ENCODE peak calls at places on chromosomes 5 and 9, in four cellular contexts. Q, P, I and S are unnamed samples.

GRCh38 chr9:14271078-14271673 is 42.8 kb downstream of the NFIB start:
- DNase-seq in Q (peak), P (peak), I (peak), S (no peak)

GRCh38 chr9:117664419-117664818 is 39.8 kb upstream of the TLR4 start:
- DNase-seq in Q (no peak), P (no peak), I (no peak), S (no peak)

GRCh38 chr5:180139731-180140626 is 68.4 kb upstream of the RNF130 start:
- DNase-seq in Q (no peak), P (no peak), I (no peak), S (no peak)

GRCh38 chr5:135364416-135365262 is 34.4 kb downstream of the MACROH2A1 start:
- DNase-seq in Q (no peak), P (no peak), I (no peak), S (no peak)

GRCh38 chr5:135190345-135191083 is 156.5 kb upstream of the PITX1 start:
- DNase-seq in Q (no peak), P (peak), I (no peak), S (no peak)

GRCh38 chr9:128085852-128086409 is 17.9 kb downstream of the SLC25A25 start:
- DNase-seq in Q (no peak), P (no peak), I (no peak), S (no peak)

GRCh38 chr5:167361841-167362240 is 929.6 kb upstream of the WWC1 start:
- DNase-seq in Q (no peak), P (no peak), I (peak), S (no peak)

GRCh38 chr9:117739620-117740347 is 35.6 kb downstream of the TLR4 start:
- DNase-seq in Q (no peak), P (no peak), I (no peak), S (no peak)

GRCh38 chr5:172444626-172445365 is 9.5 kb downstream of the SH3PXD2B start:
- DNase-seq in Q (no peak), P (no peak), I (no peak), S (no peak)

GRCh38 chr5:176568657-176569056 is 19.5 kb downstream of the CDHR2 start:
- DNase-seq in Q (no peak), P (no peak), I (no peak), S (no peak)

GRCh38 chr5:68287631-68287975 is 72.0 kb downstream of the PIK3R1 start:
- DNase-seq in Q (no peak), P (no peak), I (no peak), S (no peak)

GRCh38 chr5:138033916-138034315 is 1.0 kb upstream of the FAM13B start:
- DNase-seq in Q (peak), P (no peak), I (peak), S (no peak)

GRCh38 chr5:174045470-174046025 is at the start of gene NSG2:
- DNase-seq in Q (peak), P (peak), I (peak), S (peak)

GRCh38 chr5:149151717-149152116 is 10.4 kb downstream of the ABLIM3 start:
- DNase-seq in Q (no peak), P (no peak), I (peak), S (no peak)

GRCh38 chr9:126546036-126546435 is 67.7 kb upstream of the LMX1B start:
- DNase-seq in Q (no peak), P (no peak), I (no peak), S (no peak)

GRCh38 chr5:2188137-2188536 is 305.4 kb upstream of the IRX4 start:
- DNase-seq in Q (no peak), P (no peak), I (no peak), S (no peak)

GRCh38 chr5:14574891-14575496 is 6.6 kb upstream of the OTULINL start:
- DNase-seq in Q (no peak), P (no peak), I (peak), S (no peak)

GRCh38 chr5:131224387-131225191 is 39.3 kb upstream of the CDC42SE2 start:
- DNase-seq in Q (no peak), P (no peak), I (no peak), S (no peak)

GRCh38 chr9:8718121-8718725 is 918.6 kb upstream of the DMAC1 start:
- DNase-seq in Q (peak), P (no peak), I (peak), S (peak)

GRCh38 chr5:40679998-40680681 is 425 bp downstream of the PTGER4 start:
- DNase-seq in Q (no peak), P (no peak), I (no peak), S (no peak)

GRCh38 chr5:40682431-40683017 is 2.8 kb downstream of the PTGER4 start:
- DNase-seq in Q (peak), P (no peak), I (peak), S (no peak)

GRCh38 chr5:40681351-40682311 is 1.9 kb downstream of the PTGER4 start:
- DNase-seq in Q (peak), P (no peak), I (peak), S (no peak)

GRCh38 chr5:40679071-40679997 is at the start of gene PTGER4:
- DNase-seq in Q (peak), P (peak), I (peak), S (no peak)

DNA sequence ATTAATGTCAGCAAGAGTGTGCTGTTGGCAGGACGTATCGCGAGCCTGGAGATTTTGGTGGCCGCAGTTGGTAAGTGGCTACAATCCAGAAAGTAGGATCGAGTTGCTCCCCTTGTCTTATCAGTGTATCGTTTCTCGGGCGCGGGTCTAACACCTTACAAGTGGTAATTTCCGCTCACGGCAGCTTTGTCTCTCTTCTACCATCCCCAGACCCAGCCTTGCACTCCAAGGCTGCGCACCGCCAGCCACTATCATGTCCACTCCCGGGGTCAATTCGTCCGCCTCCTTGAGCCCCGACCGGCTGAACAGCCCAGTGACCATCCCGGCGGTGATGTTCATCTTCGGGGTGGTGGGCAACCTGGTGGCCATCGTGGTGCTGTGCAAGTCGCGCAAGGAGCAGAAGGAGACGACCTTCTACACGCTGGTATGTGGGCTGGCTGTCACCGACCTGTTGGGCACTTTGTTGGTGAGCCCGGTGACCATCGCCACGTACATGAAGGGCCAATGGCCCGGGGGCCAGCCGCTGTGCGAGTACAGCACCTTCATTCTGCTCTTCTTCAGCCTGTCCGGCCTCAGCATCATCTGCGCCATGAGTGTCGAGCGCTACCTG is 1.1 kb downstream of the PTGER4 start:
- DNase-seq in Q (peak), P (no peak), I (no peak), S (no peak)
- TF ChIP-seq CTCF in Q (peak), P (no peak), I (no peak), S (peak)

DNA sequence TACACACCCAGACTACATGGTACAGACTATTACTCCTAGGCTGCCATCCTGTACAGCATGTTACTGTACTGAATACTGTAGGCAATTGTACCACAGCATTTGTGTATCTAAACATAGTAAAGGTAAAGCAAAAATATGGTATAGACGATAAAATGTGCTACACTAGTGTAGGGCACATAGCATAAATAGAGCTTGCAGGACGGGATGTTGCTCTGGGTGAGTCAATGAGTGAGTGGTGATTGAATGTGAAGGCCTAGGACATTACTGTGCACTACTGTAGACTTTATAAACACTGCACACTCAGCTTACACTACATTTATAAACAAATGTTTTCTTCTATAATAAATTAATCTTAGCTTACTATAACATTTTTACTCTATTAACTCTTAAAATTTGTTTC is 25.6 kb downstream of the ANKRD55 start:
- DNase-seq in Q (peak), P (no peak), I (peak), S (no peak)
- H3K4me3 ChIP-seq in Q (no peak), P (no peak), I (no peak), S (no peak)

GRCh38 chr9:77944556-77945261 is 86.9 kb downstream of the GNAQ start:
- DNase-seq in Q (no peak), P (no peak), I (no peak), S (no peak)
- TF ChIP-seq CTCF in Q (peak), P (no peak), I (no peak), S (no peak)

GRCh38 chr5:73215891-73216610 is 43.1 kb downstream of the TMEM174 start:
- DNase-seq in Q (peak), P (peak), I (peak), S (no peak)
- H3K4me3 ChIP-seq in Q (peak), P (peak), I (peak), S (peak)

GRCh38 chr5:119452373-119453044 is at the start of gene HSD17B4:
- DNase-seq in Q (peak), P (peak), I (peak), S (peak)

GRCh38 chr5:119452060-119452372 is 281 bp upstream of the HSD17B4 start:
- DNase-seq in Q (no peak), P (no peak), I (no peak), S (no peak)

GRCh38 chr5:119453045-119453383 is 717 bp downstream of the HSD17B4 start:
- DNase-seq in Q (peak), P (peak), I (peak), S (no peak)

GRCh38 chr5:119449882-119450281 is 2.4 kb upstream of the HSD17B4 start:
- DNase-seq in Q (no peak), P (no peak), I (no peak), S (no peak)

GRCh38 chr5:119451561-119451960 is 736 bp upstream of the HSD17B4 start:
- DNase-seq in Q (no peak), P (peak), I (no peak), S (no peak)
- TF ChIP-seq CTCF in Q (peak), P (peak), I (no peak), S (no peak)

GRCh38 chr9:95055851-95056551 is 261.5 kb downstream of the FANCC start:
- DNase-seq in Q (peak), P (no peak), I (peak), S (no peak)

GRCh38 chr9:95049761-95050160 is 267.7 kb downstream of the FANCC start:
- DNase-seq in Q (no peak), P (no peak), I (no peak), S (no peak)

GRCh38 chr9:95055337-95055850 is 262.1 kb downstream of the FANCC start:
- DNase-seq in Q (no peak), P (no peak), I (no peak), S (no peak)

GRCh38 chr9:95057121-95057520 is 260.4 kb downstream of the FANCC start:
- DNase-seq in Q (peak), P (no peak), I (no peak), S (no peak)

GRCh38 chr9:95053611-95054440 is 263.7 kb downstream of the FANCC start:
- DNase-seq in Q (no peak), P (no peak), I (no peak), S (no peak)
- H3K4me3 ChIP-seq in Q (no peak), P (no peak), I (no peak), S (no peak)

GRCh38 chr5:121630402-121630801 is 221.3 kb upstream of the FTMT start:
- DNase-seq in Q (no peak), P (peak), I (peak), S (no peak)
- TF ChIP-seq CTCF in Q (peak), P (no peak), I (peak), S (peak)

DNA sequence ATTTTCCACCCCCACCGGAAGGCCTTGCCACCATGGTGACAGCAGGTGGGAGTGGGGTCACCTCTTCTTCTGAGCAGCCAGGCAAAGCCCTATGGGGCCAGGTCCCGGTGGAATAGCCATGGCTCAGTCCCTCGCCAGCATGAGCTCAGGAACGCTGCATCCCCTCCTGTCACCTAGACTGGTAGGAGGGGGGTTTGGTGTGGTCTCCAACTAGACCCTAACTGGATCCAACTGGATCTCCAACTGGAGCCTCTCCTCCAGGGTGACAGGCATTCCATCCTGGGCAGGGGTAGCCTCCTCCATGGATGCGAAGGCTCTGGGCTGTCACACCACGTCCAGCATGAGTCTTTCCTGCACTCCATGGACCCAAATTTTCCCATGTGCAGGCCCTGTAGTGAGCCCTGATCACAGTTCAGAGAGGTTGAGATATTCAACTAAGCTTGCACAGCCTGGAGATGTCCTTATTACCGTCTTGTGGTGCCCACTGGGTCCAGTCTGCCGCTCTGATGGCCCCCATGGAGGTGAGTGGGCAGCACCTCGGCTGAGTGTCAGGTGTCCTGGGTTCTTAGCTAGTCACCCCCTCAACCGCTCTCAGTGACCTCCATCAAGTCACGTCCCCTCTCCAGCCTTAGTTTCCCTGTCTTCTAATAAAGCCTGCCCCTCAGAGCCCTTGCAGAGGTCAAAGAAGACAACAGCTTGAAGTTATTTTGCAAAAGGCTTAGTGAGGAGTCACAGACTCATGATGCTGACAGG is 18.6 kb upstream of the FIBCD1 start:
- DNase-seq in Q (no peak), P (no peak), I (no peak), S (no peak)
- H3K4me3 ChIP-seq in Q (no peak), P (no peak), I (no peak), S (no peak)